ENCODE peak calls at places on chromosomes 5 and 9, in four cellular contexts. One of them, this sample, is unnamed.

GRCh38 chr5:179404321-179405053 is 59.2 kb upstream of the ADAMTS2 start:
- DNase-seq in GM12878: no peak
- DNase-seq in HCT116: no peak
- DNase-seq in stomach: no peak
- DNase-seq in this sample: peak

GRCh38 chr9:36993933-36994764 is 39.9 kb downstream of the PAX5 start:
- DNase-seq in stomach: no peak
- DNase-seq in HCT116: no peak
- DNase-seq in GM12878: peak
- DNase-seq in this sample: no peak

GRCh38 chr9:38344566-38345324 is 47.8 kb upstream of the ALDH1B1 start:
- DNase-seq in GM12878: no peak
- DNase-seq in stomach: no peak
- DNase-seq in HCT116: no peak
- DNase-seq in this sample: no peak

GRCh38 chr9:130382086-130382485 is 62.7 kb upstream of the ASS1 start:
- DNase-seq in stomach: no peak
- DNase-seq in HCT116: no peak
- DNase-seq in GM12878: no peak
- DNase-seq in this sample: no peak

GRCh38 chr9:121840838-121841760 is 189.7 kb downstream of the DAB2IP start:
- DNase-seq in HCT116: no peak
- DNase-seq in GM12878: no peak
- DNase-seq in stomach: peak
- DNase-seq in this sample: peak

GRCh38 chr5:1378866-1379659 is 34.2 kb upstream of the CLPTM1L start:
- DNase-seq in GM12878: no peak
- DNase-seq in stomach: no peak
- DNase-seq in HCT116: no peak
- DNase-seq in this sample: no peak

GRCh38 chr9:81529556-81530193 is 159.7 kb downstream of the TLE1 start:
- DNase-seq in stomach: peak
- DNase-seq in GM12878: no peak
- DNase-seq in HCT116: peak
- DNase-seq in this sample: no peak

GRCh38 chr9:31140316-31140715 is 1244.1 kb upstream of the ACO1 start:
- DNase-seq in stomach: no peak
- DNase-seq in GM12878: no peak
- DNase-seq in HCT116: peak
- DNase-seq in this sample: no peak

GRCh38 chr9:120733190-120733589 is 18.9 kb upstream of the MEGF9 start:
- DNase-seq in HCT116: no peak
- DNase-seq in stomach: peak
- DNase-seq in GM12878: no peak
- DNase-seq in this sample: no peak

GRCh38 chr9:86281577-86282076 is 711 bp downstream of the ISCA1 start:
- DNase-seq in stomach: no peak
- DNase-seq in HCT116: no peak
- DNase-seq in GM12878: peak
- DNase-seq in this sample: no peak

GRCh38 chr9:94906713-94907112 is 180.2 kb downstream of the AOPEP start:
- DNase-seq in stomach: no peak
- DNase-seq in GM12878: no peak
- DNase-seq in HCT116: no peak
- DNase-seq in this sample: peak

GRCh38 chr5:92800360-92800759 is 780.7 kb downstream of the NR2F1-AS1 start:
- DNase-seq in stomach: no peak
- DNase-seq in HCT116: no peak
- DNase-seq in GM12878: no peak
- DNase-seq in this sample: no peak

GRCh38 chr5:177429248-177430045 is 3.0 kb downstream of the GRK6 start:
- DNase-seq in stomach: peak
- DNase-seq in HCT116: no peak
- DNase-seq in GM12878: peak
- DNase-seq in this sample: no peak

GRCh38 chr5:14528926-14529325 is 52.7 kb upstream of the OTULINL start:
- DNase-seq in HCT116: no peak
- DNase-seq in stomach: no peak
- DNase-seq in GM12878: no peak
- DNase-seq in this sample: no peak

GRCh38 chr9:121811751-121812150 is 160.3 kb downstream of the DAB2IP start:
- DNase-seq in stomach: no peak
- DNase-seq in GM12878: no peak
- DNase-seq in HCT116: no peak
- DNase-seq in this sample: no peak

GRCh38 chr9:134618823-134619454 is 22.7 kb upstream of the COL5A1 start:
- DNase-seq in stomach: no peak
- DNase-seq in HCT116: no peak
- DNase-seq in GM12878: no peak
- DNase-seq in this sample: no peak

GRCh38 chr5:61706751-61707150 is 374.7 kb downstream of the ZSWIM6 start:
- DNase-seq in stomach: no peak
- DNase-seq in HCT116: no peak
- DNase-seq in GM12878: no peak
- DNase-seq in this sample: no peak

GRCh38 chr5:56833325-56833724 is 18.0 kb downstream of the MAP3K1 start:
- DNase-seq in HCT116: no peak
- DNase-seq in GM12878: no peak
- DNase-seq in stomach: no peak
- DNase-seq in this sample: no peak

GRCh38 chr9:109908459-109909390 is 128.7 kb downstream of the PALM2AKAP2 start:
- DNase-seq in GM12878: no peak
- DNase-seq in HCT116: no peak
- DNase-seq in stomach: no peak
- DNase-seq in this sample: no peak

GRCh38 chr5:181207214-181207959 is 2.4 kb upstream of the TRIM7 start:
- DNase-seq in stomach: peak
- DNase-seq in HCT116: peak
- DNase-seq in GM12878: no peak
- DNase-seq in this sample: no peak

DNA sequence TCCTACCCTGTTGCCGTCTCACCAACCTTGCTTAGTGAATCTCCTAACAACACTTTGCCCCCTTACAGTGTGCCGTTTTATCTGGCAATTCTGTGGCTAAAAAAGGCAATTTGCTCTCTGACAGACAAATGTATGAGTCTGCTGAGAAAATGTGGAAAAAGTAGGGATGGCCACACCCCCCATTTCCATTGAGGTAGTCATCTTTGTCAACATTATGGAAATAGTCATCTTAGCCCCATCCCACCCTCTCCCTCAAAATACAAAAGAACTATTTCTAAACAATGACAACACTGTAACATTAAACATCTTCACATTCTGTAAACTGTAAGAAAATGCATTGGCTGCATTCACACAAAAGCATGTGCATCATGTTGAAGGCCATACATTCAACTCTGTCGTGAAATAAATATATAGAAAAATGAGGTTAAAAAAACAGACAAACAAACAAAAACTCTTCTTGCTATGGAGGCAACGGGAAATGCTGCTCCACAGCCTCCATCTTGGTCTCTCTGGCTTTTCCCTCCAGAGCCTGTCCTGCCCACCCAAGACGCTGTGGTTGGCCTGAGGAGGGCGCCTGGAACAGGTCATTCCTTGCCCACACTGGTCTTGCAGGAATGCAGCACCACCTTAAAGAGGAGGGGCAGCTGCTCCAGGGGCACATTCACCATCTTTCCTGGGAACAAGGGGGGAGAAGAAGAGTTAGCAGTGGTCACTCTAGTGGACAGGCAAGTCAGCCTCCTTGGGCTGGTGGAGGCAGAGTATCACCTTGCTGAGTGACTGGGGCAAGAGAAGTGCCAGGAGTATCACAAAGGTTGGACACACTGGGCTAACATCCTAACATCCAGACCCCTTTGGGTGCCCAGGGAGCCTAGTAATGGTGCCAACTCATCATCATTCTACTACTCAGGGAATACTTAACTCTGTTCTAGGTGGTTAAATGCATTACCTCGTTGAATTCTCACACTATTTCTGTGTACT is 15.2 kb upstream of the NR5A1 start:
- DNase-seq in HCT116: peak
- DNase-seq in stomach: no peak
- DNase-seq in GM12878: no peak
- DNase-seq in this sample: no peak
- TF ChIP-seq CTCF in HCT116: no peak
- TF ChIP-seq CTCF in stomach: no peak
- TF ChIP-seq CTCF in GM12878: no peak
- TF ChIP-seq CTCF in this sample: no peak

DNA sequence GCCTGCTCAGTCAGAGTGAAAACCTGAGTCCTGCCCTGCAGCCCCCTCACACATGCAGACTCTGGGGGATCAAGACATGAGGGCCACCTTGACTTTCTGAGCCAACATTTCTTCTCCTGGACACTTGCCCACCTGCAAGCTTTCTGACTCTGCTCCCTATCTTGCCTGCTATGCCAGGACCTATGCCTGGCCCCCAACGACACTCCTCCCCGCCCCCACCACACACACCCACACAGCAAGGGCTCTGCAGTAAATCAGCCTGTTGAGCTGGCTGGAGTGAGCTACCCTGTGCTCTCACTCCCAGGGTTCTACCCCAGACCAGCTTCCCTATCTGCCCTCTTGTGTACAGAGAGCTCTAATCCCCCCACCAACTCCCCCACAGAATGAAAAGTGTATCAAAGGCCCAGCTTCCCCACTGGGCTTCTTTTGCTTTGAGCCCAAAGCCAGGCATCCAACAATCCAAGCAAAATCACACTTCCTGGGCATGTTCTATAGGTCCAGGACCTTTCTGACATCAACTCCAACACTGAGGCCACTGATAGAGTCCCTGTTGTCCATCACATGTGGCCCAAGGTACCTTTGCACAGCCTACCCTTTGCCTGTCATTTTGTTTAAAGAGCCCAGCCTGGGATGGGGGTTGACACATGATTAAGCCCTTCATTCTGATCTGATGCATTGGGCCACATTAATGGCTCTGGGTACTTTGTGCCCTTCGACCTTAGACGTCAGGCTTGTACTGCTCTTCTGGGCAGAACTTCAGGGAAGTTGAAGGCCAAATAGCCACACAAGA is 7.2 kb downstream of the PDLIM4 start:
- DNase-seq in stomach: no peak
- DNase-seq in HCT116: no peak
- DNase-seq in GM12878: no peak
- DNase-seq in this sample: peak
- TF ChIP-seq POLR2A in stomach: no peak
- TF ChIP-seq POLR2A in HCT116: no peak
- TF ChIP-seq POLR2A in GM12878: no peak
- TF ChIP-seq POLR2A in this sample: no peak

GRCh38 chr5:43065384-43066230 is 25.5 kb upstream of the ANXA2R start:
- DNase-seq in HCT116: no peak
- DNase-seq in GM12878: no peak
- DNase-seq in stomach: peak
- DNase-seq in this sample: no peak

GRCh38 chr5:43061352-43061751 is 21.2 kb upstream of the ANXA2R start:
- DNase-seq in HCT116: no peak
- DNase-seq in GM12878: no peak
- DNase-seq in stomach: no peak
- DNase-seq in this sample: no peak

GRCh38 chr5:43066799-43067741 is 27.0 kb upstream of the ANXA2R start:
- DNase-seq in GM12878: peak
- DNase-seq in stomach: peak
- DNase-seq in HCT116: peak
- DNase-seq in this sample: no peak

GRCh38 chr5:43066231-43066798 is 26.2 kb upstream of the ANXA2R start:
- DNase-seq in HCT116: peak
- DNase-seq in stomach: peak
- DNase-seq in GM12878: peak
- DNase-seq in this sample: no peak

DNA sequence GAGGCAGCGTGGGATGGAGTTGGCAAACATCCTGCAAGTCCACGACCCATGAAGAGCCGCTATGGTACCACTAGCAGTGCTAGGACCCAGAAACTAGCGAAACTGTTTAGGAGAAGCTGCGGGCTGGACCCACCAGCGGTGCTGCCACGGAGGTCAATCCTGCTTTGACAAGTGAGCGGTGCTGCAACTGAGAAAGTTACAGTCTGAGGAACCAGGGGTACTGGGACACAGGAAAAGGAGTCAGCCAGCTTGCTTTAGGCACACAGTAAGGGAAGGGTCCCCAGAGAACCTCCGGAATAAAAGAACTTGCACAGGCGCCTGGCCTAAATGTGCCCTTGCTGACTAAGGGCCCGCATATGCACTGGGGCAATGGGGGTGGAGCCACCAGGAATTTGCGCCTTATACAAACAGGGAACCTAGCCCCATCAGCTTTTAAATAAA is 23.6 kb upstream of the ANXA2R start:
- DNase-seq in stomach: no peak
- DNase-seq in HCT116: no peak
- DNase-seq in GM12878: no peak
- DNase-seq in this sample: no peak
- TF ChIP-seq POLR2AphosphoS5 in stomach: no peak
- TF ChIP-seq POLR2AphosphoS5 in HCT116: no peak
- TF ChIP-seq POLR2AphosphoS5 in GM12878: no peak
- TF ChIP-seq POLR2AphosphoS5 in this sample: no peak

GRCh38 chr9:127209220-127209619 is 55.4 kb upstream of the GARNL3 start:
- DNase-seq in GM12878: no peak
- DNase-seq in HCT116: no peak
- DNase-seq in stomach: no peak
- DNase-seq in this sample: no peak

GRCh38 chr9:127211983-127212382 is 52.6 kb upstream of the GARNL3 start:
- DNase-seq in HCT116: no peak
- DNase-seq in stomach: no peak
- DNase-seq in GM12878: no peak
- DNase-seq in this sample: no peak

GRCh38 chr9:127212453-127212852 is 52.1 kb upstream of the GARNL3 start:
- DNase-seq in stomach: no peak
- DNase-seq in GM12878: no peak
- DNase-seq in HCT116: no peak
- DNase-seq in this sample: no peak

GRCh38 chr9:127209948-127210621 is 54.5 kb upstream of the GARNL3 start:
- DNase-seq in GM12878: no peak
- DNase-seq in stomach: no peak
- DNase-seq in HCT116: no peak
- DNase-seq in this sample: no peak

DNA sequence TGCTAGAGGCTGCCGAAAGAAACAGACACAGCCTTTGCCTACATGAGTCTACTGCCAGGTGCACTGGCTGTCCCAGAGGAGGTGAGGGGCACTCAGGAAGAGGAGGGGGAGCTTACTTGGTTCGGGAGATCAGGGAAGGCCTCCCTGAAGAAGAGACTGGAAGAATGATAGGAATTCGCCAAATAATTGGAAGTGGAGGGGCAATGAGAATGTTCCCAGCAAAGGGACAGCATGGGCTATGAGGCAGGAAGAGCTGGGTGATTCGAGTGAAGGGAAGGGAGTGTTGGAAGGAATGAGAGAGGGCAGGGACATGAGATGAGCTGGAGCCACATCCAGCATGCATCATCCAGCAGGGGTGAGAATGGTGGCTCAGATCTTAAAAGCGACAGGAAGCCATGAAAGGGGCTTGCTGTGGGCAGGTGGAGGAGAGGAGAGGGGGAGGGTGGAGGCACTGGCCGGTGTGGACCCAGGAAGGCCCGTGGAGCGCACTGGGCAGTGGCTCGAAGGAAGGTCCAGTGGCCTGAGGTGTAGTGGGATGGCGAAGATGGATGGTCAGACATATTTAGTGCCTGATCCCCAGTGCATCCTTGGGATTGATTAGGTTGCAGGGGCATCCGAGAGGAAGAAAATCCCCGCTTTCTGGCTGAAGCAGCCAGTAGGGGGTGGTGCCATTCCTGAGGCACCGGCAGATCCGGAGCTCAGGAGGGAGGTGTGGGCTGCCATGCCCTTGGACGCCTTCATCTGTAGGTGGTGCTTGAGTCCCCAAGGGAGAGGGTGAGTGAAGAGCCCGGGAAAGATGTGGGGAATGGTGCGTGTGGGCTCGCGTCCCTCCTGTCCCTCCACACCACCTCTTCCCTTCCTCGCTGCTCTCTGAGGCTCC is 53.5 kb upstream of the GARNL3 start:
- DNase-seq in GM12878: no peak
- DNase-seq in stomach: no peak
- DNase-seq in HCT116: no peak
- DNase-seq in this sample: no peak
- TF ChIP-seq CTCF in GM12878: no peak
- TF ChIP-seq CTCF in stomach: no peak
- TF ChIP-seq CTCF in HCT116: no peak
- TF ChIP-seq CTCF in this sample: no peak

This sample was measured in vagina.